ENCODE peak calls at places on chromosomes 12 and 14, in nine cellular contexts. One of them, this sample, is unnamed.

GRCh38 chr12:54306925-54307731 is 6.3 kb upstream of the NFE2 start:
- DNase-seq in germinal center: no peak
- DNase-seq in activated T-cell treated with anti-CD3 and anti-CD28 coated beads, Interleukin-2, amount 50 U/mL, for 72 hours: peak
- DNase-seq in SHP77 treated with DMSO at 0.1 percent for 48 hours: peak
- DNase-seq in CD8-positive, alpha-beta memory T cell: no peak
- DNase-seq in NCI-H2029: peak
- DNase-seq in CD8-positive, alpha-beta T cell: peak
- DNase-seq in activated CD4-positive, alpha-beta T cell treated with anti-CD3 and anti-CD28 coated beads, Interleukin-2, amount 50 U/mL, for 24 hours: no peak
- DNase-seq in activated T-helper 2 cell treated with anti-CD3 and anti-CD28 coated beads, Interferon-gamma antibody, Interleukin-2, Interleukin-4, amounts not matched to agents 10 μg/mL and 5 μg/mL and 100 μg/mL, durations not matched to agents 14 hours and 24 hours and 36 hours: no peak
- DNase-seq in this sample: peak

GRCh38 chr12:74235342-74235741 is 302.3 kb upstream of the ATXN7L3B start:
- DNase-seq in germinal center: no peak
- DNase-seq in activated T-cell treated with anti-CD3 and anti-CD28 coated beads, Interleukin-2, amount 50 U/mL, for 72 hours: no peak
- DNase-seq in SHP77 treated with DMSO at 0.1 percent for 48 hours: no peak
- DNase-seq in CD8-positive, alpha-beta memory T cell: no peak
- DNase-seq in NCI-H2029: no peak
- DNase-seq in CD8-positive, alpha-beta T cell: no peak
- DNase-seq in activated CD4-positive, alpha-beta T cell treated with anti-CD3 and anti-CD28 coated beads, Interleukin-2, amount 50 U/mL, for 24 hours: no peak
- DNase-seq in activated T-helper 2 cell treated with anti-CD3 and anti-CD28 coated beads, Interferon-gamma antibody, Interleukin-2, Interleukin-4, amounts not matched to agents 10 μg/mL and 5 μg/mL and 100 μg/mL, durations not matched to agents 14 hours and 24 hours and 36 hours: no peak
- DNase-seq in this sample: no peak

GRCh38 chr12:64390275-64390851 is at the start of gene C12orf56:
- DNase-seq in germinal center: no peak
- DNase-seq in activated T-cell treated with anti-CD3 and anti-CD28 coated beads, Interleukin-2, amount 50 U/mL, for 72 hours: peak
- DNase-seq in SHP77 treated with DMSO at 0.1 percent for 48 hours: no peak
- DNase-seq in CD8-positive, alpha-beta memory T cell: no peak
- DNase-seq in NCI-H2029: peak
- DNase-seq in CD8-positive, alpha-beta T cell: no peak
- DNase-seq in activated CD4-positive, alpha-beta T cell treated with anti-CD3 and anti-CD28 coated beads, Interleukin-2, amount 50 U/mL, for 24 hours: no peak
- DNase-seq in activated T-helper 2 cell treated with anti-CD3 and anti-CD28 coated beads, Interferon-gamma antibody, Interleukin-2, Interleukin-4, amounts not matched to agents 10 μg/mL and 5 μg/mL and 100 μg/mL, durations not matched to agents 14 hours and 24 hours and 36 hours: no peak
- DNase-seq in this sample: peak

GRCh38 chr14:30610719-30611388 is 11.3 kb upstream of the SCFD1 start:
- DNase-seq in germinal center: no peak
- DNase-seq in activated T-cell treated with anti-CD3 and anti-CD28 coated beads, Interleukin-2, amount 50 U/mL, for 72 hours: no peak
- DNase-seq in SHP77 treated with DMSO at 0.1 percent for 48 hours: peak
- DNase-seq in CD8-positive, alpha-beta memory T cell: no peak
- DNase-seq in NCI-H2029: peak
- DNase-seq in CD8-positive, alpha-beta T cell: peak
- DNase-seq in activated CD4-positive, alpha-beta T cell treated with anti-CD3 and anti-CD28 coated beads, Interleukin-2, amount 50 U/mL, for 24 hours: no peak
- DNase-seq in activated T-helper 2 cell treated with anti-CD3 and anti-CD28 coated beads, Interferon-gamma antibody, Interleukin-2, Interleukin-4, amounts not matched to agents 10 μg/mL and 5 μg/mL and 100 μg/mL, durations not matched to agents 14 hours and 24 hours and 36 hours: no peak
- DNase-seq in this sample: no peak

GRCh38 chr12:10957741-10958140 is 18.7 kb upstream of the TAS2R14 start:
- DNase-seq in germinal center: no peak
- DNase-seq in activated T-cell treated with anti-CD3 and anti-CD28 coated beads, Interleukin-2, amount 50 U/mL, for 72 hours: no peak
- DNase-seq in SHP77 treated with DMSO at 0.1 percent for 48 hours: no peak
- DNase-seq in CD8-positive, alpha-beta memory T cell: no peak
- DNase-seq in NCI-H2029: no peak
- DNase-seq in CD8-positive, alpha-beta T cell: no peak
- DNase-seq in activated CD4-positive, alpha-beta T cell treated with anti-CD3 and anti-CD28 coated beads, Interleukin-2, amount 50 U/mL, for 24 hours: no peak
- DNase-seq in activated T-helper 2 cell treated with anti-CD3 and anti-CD28 coated beads, Interferon-gamma antibody, Interleukin-2, Interleukin-4, amounts not matched to agents 10 μg/mL and 5 μg/mL and 100 μg/mL, durations not matched to agents 14 hours and 24 hours and 36 hours: no peak
- DNase-seq in this sample: no peak

GRCh38 chr14:85528080-85528881 is 1.7 kb upstream of the FLRT2 start:
- DNase-seq in germinal center: no peak
- DNase-seq in activated T-cell treated with anti-CD3 and anti-CD28 coated beads, Interleukin-2, amount 50 U/mL, for 72 hours: no peak
- DNase-seq in SHP77 treated with DMSO at 0.1 percent for 48 hours: peak
- DNase-seq in CD8-positive, alpha-beta memory T cell: no peak
- DNase-seq in NCI-H2029: no peak
- DNase-seq in CD8-positive, alpha-beta T cell: no peak
- DNase-seq in activated CD4-positive, alpha-beta T cell treated with anti-CD3 and anti-CD28 coated beads, Interleukin-2, amount 50 U/mL, for 24 hours: no peak
- DNase-seq in activated T-helper 2 cell treated with anti-CD3 and anti-CD28 coated beads, Interferon-gamma antibody, Interleukin-2, Interleukin-4, amounts not matched to agents 10 μg/mL and 5 μg/mL and 100 μg/mL, durations not matched to agents 14 hours and 24 hours and 36 hours: no peak
- DNase-seq in this sample: no peak

GRCh38 chr14:34277191-34277590 is 184.8 kb downstream of the SPTSSA start:
- DNase-seq in germinal center: no peak
- DNase-seq in activated T-cell treated with anti-CD3 and anti-CD28 coated beads, Interleukin-2, amount 50 U/mL, for 72 hours: no peak
- DNase-seq in SHP77 treated with DMSO at 0.1 percent for 48 hours: no peak
- DNase-seq in CD8-positive, alpha-beta memory T cell: no peak
- DNase-seq in NCI-H2029: no peak
- DNase-seq in CD8-positive, alpha-beta T cell: no peak
- DNase-seq in activated CD4-positive, alpha-beta T cell treated with anti-CD3 and anti-CD28 coated beads, Interleukin-2, amount 50 U/mL, for 24 hours: no peak
- DNase-seq in activated T-helper 2 cell treated with anti-CD3 and anti-CD28 coated beads, Interferon-gamma antibody, Interleukin-2, Interleukin-4, amounts not matched to agents 10 μg/mL and 5 μg/mL and 100 μg/mL, durations not matched to agents 14 hours and 24 hours and 36 hours: no peak
- DNase-seq in this sample: no peak

GRCh38 chr12:7292300-7292699 is 11.6 kb upstream of the ACSM4 start:
- DNase-seq in germinal center: no peak
- DNase-seq in activated T-cell treated with anti-CD3 and anti-CD28 coated beads, Interleukin-2, amount 50 U/mL, for 72 hours: no peak
- DNase-seq in SHP77 treated with DMSO at 0.1 percent for 48 hours: no peak
- DNase-seq in CD8-positive, alpha-beta memory T cell: no peak
- DNase-seq in NCI-H2029: no peak
- DNase-seq in CD8-positive, alpha-beta T cell: no peak
- DNase-seq in activated CD4-positive, alpha-beta T cell treated with anti-CD3 and anti-CD28 coated beads, Interleukin-2, amount 50 U/mL, for 24 hours: no peak
- DNase-seq in activated T-helper 2 cell treated with anti-CD3 and anti-CD28 coated beads, Interferon-gamma antibody, Interleukin-2, Interleukin-4, amounts not matched to agents 10 μg/mL and 5 μg/mL and 100 μg/mL, durations not matched to agents 14 hours and 24 hours and 36 hours: no peak
- DNase-seq in this sample: no peak

GRCh38 chr14:68512088-68512487 is 280.8 kb downstream of the ZFP36L1 start:
- DNase-seq in germinal center: no peak
- DNase-seq in activated T-cell treated with anti-CD3 and anti-CD28 coated beads, Interleukin-2, amount 50 U/mL, for 72 hours: no peak
- DNase-seq in SHP77 treated with DMSO at 0.1 percent for 48 hours: no peak
- DNase-seq in CD8-positive, alpha-beta memory T cell: no peak
- DNase-seq in NCI-H2029: no peak
- DNase-seq in CD8-positive, alpha-beta T cell: no peak
- DNase-seq in activated CD4-positive, alpha-beta T cell treated with anti-CD3 and anti-CD28 coated beads, Interleukin-2, amount 50 U/mL, for 24 hours: no peak
- DNase-seq in activated T-helper 2 cell treated with anti-CD3 and anti-CD28 coated beads, Interferon-gamma antibody, Interleukin-2, Interleukin-4, amounts not matched to agents 10 μg/mL and 5 μg/mL and 100 μg/mL, durations not matched to agents 14 hours and 24 hours and 36 hours: no peak
- DNase-seq in this sample: no peak

GRCh38 chr12:92424338-92424737 is 278.5 kb upstream of the PLEKHG7 start:
- DNase-seq in germinal center: no peak
- DNase-seq in activated T-cell treated with anti-CD3 and anti-CD28 coated beads, Interleukin-2, amount 50 U/mL, for 72 hours: no peak
- DNase-seq in SHP77 treated with DMSO at 0.1 percent for 48 hours: no peak
- DNase-seq in CD8-positive, alpha-beta memory T cell: no peak
- DNase-seq in NCI-H2029: no peak
- DNase-seq in CD8-positive, alpha-beta T cell: no peak
- DNase-seq in activated CD4-positive, alpha-beta T cell treated with anti-CD3 and anti-CD28 coated beads, Interleukin-2, amount 50 U/mL, for 24 hours: no peak
- DNase-seq in activated T-helper 2 cell treated with anti-CD3 and anti-CD28 coated beads, Interferon-gamma antibody, Interleukin-2, Interleukin-4, amounts not matched to agents 10 μg/mL and 5 μg/mL and 100 μg/mL, durations not matched to agents 14 hours and 24 hours and 36 hours: no peak
- DNase-seq in this sample: no peak

GRCh38 chr12:40645361-40645760 is 46.9 kb upstream of the CNTN1 start:
- DNase-seq in germinal center: no peak
- DNase-seq in activated T-cell treated with anti-CD3 and anti-CD28 coated beads, Interleukin-2, amount 50 U/mL, for 72 hours: no peak
- DNase-seq in SHP77 treated with DMSO at 0.1 percent for 48 hours: no peak
- DNase-seq in CD8-positive, alpha-beta memory T cell: no peak
- DNase-seq in NCI-H2029: no peak
- DNase-seq in CD8-positive, alpha-beta T cell: no peak
- DNase-seq in activated CD4-positive, alpha-beta T cell treated with anti-CD3 and anti-CD28 coated beads, Interleukin-2, amount 50 U/mL, for 24 hours: no peak
- DNase-seq in activated T-helper 2 cell treated with anti-CD3 and anti-CD28 coated beads, Interferon-gamma antibody, Interleukin-2, Interleukin-4, amounts not matched to agents 10 μg/mL and 5 μg/mL and 100 μg/mL, durations not matched to agents 14 hours and 24 hours and 36 hours: no peak
- DNase-seq in this sample: no peak

GRCh38 chr12:65274873-65275272 is 3.6 kb upstream of the MSRB3 start:
- DNase-seq in germinal center: no peak
- DNase-seq in activated T-cell treated with anti-CD3 and anti-CD28 coated beads, Interleukin-2, amount 50 U/mL, for 72 hours: no peak
- DNase-seq in SHP77 treated with DMSO at 0.1 percent for 48 hours: no peak
- DNase-seq in CD8-positive, alpha-beta memory T cell: no peak
- DNase-seq in NCI-H2029: no peak
- DNase-seq in CD8-positive, alpha-beta T cell: no peak
- DNase-seq in activated CD4-positive, alpha-beta T cell treated with anti-CD3 and anti-CD28 coated beads, Interleukin-2, amount 50 U/mL, for 24 hours: no peak
- DNase-seq in activated T-helper 2 cell treated with anti-CD3 and anti-CD28 coated beads, Interferon-gamma antibody, Interleukin-2, Interleukin-4, amounts not matched to agents 10 μg/mL and 5 μg/mL and 100 μg/mL, durations not matched to agents 14 hours and 24 hours and 36 hours: no peak
- DNase-seq in this sample: no peak

GRCh38 chr14:41606249-41607118 is at the start of gene LRFN5:
- DNase-seq in germinal center: no peak
- DNase-seq in activated T-cell treated with anti-CD3 and anti-CD28 coated beads, Interleukin-2, amount 50 U/mL, for 72 hours: no peak
- DNase-seq in SHP77 treated with DMSO at 0.1 percent for 48 hours: no peak
- DNase-seq in CD8-positive, alpha-beta memory T cell: no peak
- DNase-seq in NCI-H2029: peak
- DNase-seq in CD8-positive, alpha-beta T cell: no peak
- DNase-seq in activated CD4-positive, alpha-beta T cell treated with anti-CD3 and anti-CD28 coated beads, Interleukin-2, amount 50 U/mL, for 24 hours: no peak
- DNase-seq in activated T-helper 2 cell treated with anti-CD3 and anti-CD28 coated beads, Interferon-gamma antibody, Interleukin-2, Interleukin-4, amounts not matched to agents 10 μg/mL and 5 μg/mL and 100 μg/mL, durations not matched to agents 14 hours and 24 hours and 36 hours: no peak
- DNase-seq in this sample: peak

This sample was measured in spleen.